ENCODE peak calls at places on chromosomes 13 and 19, in ten cellular contexts. N is testis; C is thoracic aorta; L is cardiac muscle cell; G is Peyer's patch; X is right cardiac atrium; E is heart left ventricle; Q is PC-3; P is CD8-positive, alpha-beta T cell; K is uterus. F is an unnamed sample. For H3K4me1, the result is how much of the 10 kb centered on the place peaks cover.

GRCh38 chr19:50713556-50714236 is 5.9 kb downstream of the SHANK1 start:
- DNase-seq in N (no peak), C (no peak), L (no peak), G (no peak), X (no peak), E (no peak), Q (no peak), P (no peak), K (no peak), F (no peak)

GRCh38 chr19:29259153-29259552 is 46.2 kb upstream of the UQCRFS1 start:
- DNase-seq in N (no peak), C (no peak), L (no peak), G (no peak), X (no peak), E (no peak), Q (no peak), P (no peak), K (no peak), F (no peak)

GRCh38 chr19:50478901-50479715 is 2.5 kb upstream of the GARIN5A start:
- DNase-seq in N (no peak), C (no peak), L (peak), G (no peak), X (peak), E (no peak), Q (peak), P (no peak), K (no peak), F (peak)

GRCh38 chr13:39597828-39598227 is 5.2 kb downstream of the LHFPL6 start:
- DNase-seq in N (no peak), C (no peak), L (no peak), G (no peak), X (no peak), E (no peak), Q (no peak), P (no peak), K (no peak), F (no peak)

GRCh38 chr13:73702419-73703071 is 431.7 kb downstream of the KLF12 start:
- DNase-seq in N (no peak), C (no peak), L (peak), G (no peak), X (no peak), E (no peak), Q (peak), P (peak), K (no peak), F (no peak)

GRCh38 chr19:29525901-29526729 is at the start of gene VSTM2B:
- DNase-seq in N (no peak), C (no peak), L (no peak), G (no peak), X (no peak), E (no peak), Q (no peak), P (no peak), K (no peak), F (no peak)

GRCh38 chr19:917323-918151 is at the start of gene KISS1R:
- DNase-seq in N (no peak), C (no peak), L (peak), G (peak), X (peak), E (no peak), Q (peak), P (peak), K (no peak), F (peak)

GRCh38 chr19:42233106-42233505 is 9.3 kb downstream of the GSK3A start:
- DNase-seq in N (no peak), C (no peak), L (no peak), G (no peak), X (no peak), E (no peak), Q (no peak), P (no peak), K (no peak), F (no peak)

GRCh38 chr19:2721570-2722540 is 683 bp upstream of the DIRAS1 start:
- DNase-seq in N (no peak), C (no peak), L (no peak), G (no peak), X (no peak), E (no peak), Q (no peak), P (no peak), K (no peak), F (no peak)

GRCh38 chr19:5228932-5229777 is 111.5 kb downstream of the PTPRS start:
- DNase-seq in N (peak), C (no peak), L (no peak), G (no peak), X (peak), E (no peak), Q (peak), P (no peak), K (peak), F (no peak)

GRCh38 chr19:8697671-8698432 is 743 bp downstream of the ACTL9 start:
- DNase-seq in N (no peak), C (no peak), L (no peak), G (no peak), X (no peak), E (no peak), Q (no peak), P (no peak), K (no peak), F (no peak)

GRCh38 chr19:40612831-40613668 is 11.9 kb downstream of the LTBP4 start:
- DNase-seq in N (peak), C (no peak), L (peak), G (peak), X (peak), E (no peak), Q (no peak), P (peak), K (no peak), F (no peak)

GRCh38 chr19:29806098-29806866 is 5.5 kb upstream of the CCNE1 start:
- DNase-seq in N (peak), C (no peak), L (peak), G (no peak), X (peak), E (peak), Q (no peak), P (no peak), K (no peak), F (no peak)

GRCh38 chr13:94599877-94600276 is 1.8 kb upstream of the GPR180 start:
- DNase-seq in N (peak), C (no peak), L (no peak), G (no peak), X (no peak), E (no peak), Q (no peak), P (no peak), K (no peak), F (no peak)

GRCh38 chr19:55347442-55348009 is 7.0 kb downstream of the COX6B2 start:
- DNase-seq in N (no peak), C (no peak), L (no peak), G (no peak), X (peak), E (no peak), Q (no peak), P (no peak), K (no peak), F (no peak)

GRCh38 chr19:35790981-35791813 is 15.8 kb downstream of the ARHGAP33 start:
- DNase-seq in N (no peak), C (no peak), L (no peak), G (no peak), X (no peak), E (no peak), Q (no peak), P (no peak), K (no peak), F (peak)

GRCh38 chr19:56261145-56261544 is 11.4 kb upstream of the EDDM13 start:
- DNase-seq in N (no peak), C (no peak), L (no peak), G (no peak), X (no peak), E (no peak), Q (no peak), P (no peak), K (no peak), F (no peak)

GRCh38 chr13:101514695-101515275 is 62.3 kb downstream of the ITGBL1 start:
- DNase-seq in N (peak), C (no peak), L (peak), G (no peak), X (no peak), E (no peak), Q (peak), P (no peak), K (no peak), F (peak)

GRCh38 chr13:113500530-113501265 is 10.2 kb upstream of the DCUN1D2 start:
- DNase-seq in N (no peak), C (no peak), L (no peak), G (no peak), X (no peak), E (peak), Q (no peak), P (no peak), K (no peak), F (no peak)

GRCh38 chr19:45419396-45419795 is 4.3 kb downstream of the ERCC1 start:
- DNase-seq in N (no peak), C (no peak), L (no peak), G (peak), X (no peak), E (no peak), Q (no peak), P (no peak), K (no peak), F (no peak)

GRCh38 chr13:74129500-74130144 is 4.6 kb downstream of the KLF12 start:
- DNase-seq in N (no peak), C (no peak), L (no peak), G (no peak), X (peak), E (no peak), Q (peak), P (peak), K (no peak), F (peak)

GRCh38 chr13:40813662-40814454 is 24.4 kb downstream of the SLC25A15 start:
- DNase-seq in N (no peak), C (no peak), L (peak), G (no peak), X (no peak), E (no peak), Q (peak), P (no peak), K (no peak), F (no peak)

GRCh38 chr13:104809483-104809882 is 1726.0 kb downstream of the EFNB2 start:
- DNase-seq in N (no peak), C (no peak), L (no peak), G (no peak), X (no peak), E (no peak), Q (no peak), P (no peak), K (no peak), F (no peak)

GRCh38 chr19:4559569-4559968 is at the start of gene SEMA6B:
- DNase-seq in N (no peak), C (no peak), L (no peak), G (peak), X (peak), E (peak), Q (no peak), P (no peak), K (no peak), F (no peak)

GRCh38 chr13:75675421-75675820 is 39.3 kb downstream of the LMO7 start:
- DNase-seq in N (no peak), C (no peak), L (no peak), G (no peak), X (no peak), E (no peak), Q (no peak), P (no peak), K (no peak), F (no peak)

DNA sequence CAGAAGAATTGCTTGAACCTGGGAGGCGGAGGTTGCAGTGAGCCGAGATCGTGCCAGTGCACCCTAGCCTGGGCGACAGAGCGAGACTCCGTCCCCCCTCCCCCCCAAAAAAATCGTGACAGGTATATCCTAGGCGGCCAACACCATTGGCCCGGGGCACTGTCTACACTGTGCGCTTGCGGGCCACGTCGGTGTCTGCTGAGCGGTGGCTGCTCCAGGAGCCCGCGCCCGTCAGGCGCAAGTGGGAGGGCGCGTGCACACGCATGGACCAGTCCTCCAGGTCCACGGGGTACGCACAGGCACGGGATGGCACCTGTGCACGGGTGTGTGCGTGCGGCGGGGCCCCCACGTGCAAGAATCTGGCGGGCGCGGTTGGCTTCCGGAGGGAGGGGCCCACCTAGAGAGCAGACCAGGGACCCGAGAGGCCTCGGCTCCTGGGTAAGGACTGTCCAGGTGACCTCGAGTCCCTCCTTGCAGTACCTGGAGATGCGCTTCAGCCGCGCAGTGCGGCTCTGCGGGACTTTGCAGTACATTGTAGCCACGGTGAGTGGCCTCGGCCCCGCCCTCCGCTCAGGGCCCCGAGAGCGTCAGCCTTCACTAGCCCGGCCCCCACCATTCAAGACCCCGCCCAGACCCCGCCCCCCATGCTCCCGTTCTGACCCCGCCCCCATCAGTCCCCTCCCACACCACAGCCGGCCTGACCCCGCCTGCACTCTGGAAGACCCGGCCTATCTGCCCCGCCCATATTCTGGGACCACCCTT is 2.1 kb downstream of the SLC5A5 start:
- DNase-seq in N (peak), C (no peak), L (peak), G (peak), X (peak), E (no peak), Q (peak), P (peak), K (no peak), F (peak)
- H3K4me3 ChIP-seq in N (peak), C (peak), L (peak), G (peak), X (no peak), E (no peak), Q (peak), P (peak), K (no peak), F (peak)

GRCh38 chr19:47112166-47112663 is 1.4 kb downstream of the ZC3H4 start:
- DNase-seq in N (peak), C (no peak), L (peak), G (peak), X (peak), E (peak), Q (peak), P (peak), K (peak), F (peak)
- H3K4me1 ChIP-seq in N (under half), C (under half), L (under half), G (under half), X (under half), E (under half), Q (under half), P (under half), K (under half), F (under half)

GRCh38 chr19:15433519-15434069 is 14.8 kb upstream of the AKAP8L start:
- DNase-seq in N (no peak), C (no peak), L (no peak), G (no peak), X (peak), E (no peak), Q (no peak), P (no peak), K (no peak), F (no peak)
- H3K4me3 ChIP-seq in N (peak), C (peak), L (peak), G (peak), X (peak), E (peak), Q (peak), P (peak), K (peak), F (peak)

DNA sequence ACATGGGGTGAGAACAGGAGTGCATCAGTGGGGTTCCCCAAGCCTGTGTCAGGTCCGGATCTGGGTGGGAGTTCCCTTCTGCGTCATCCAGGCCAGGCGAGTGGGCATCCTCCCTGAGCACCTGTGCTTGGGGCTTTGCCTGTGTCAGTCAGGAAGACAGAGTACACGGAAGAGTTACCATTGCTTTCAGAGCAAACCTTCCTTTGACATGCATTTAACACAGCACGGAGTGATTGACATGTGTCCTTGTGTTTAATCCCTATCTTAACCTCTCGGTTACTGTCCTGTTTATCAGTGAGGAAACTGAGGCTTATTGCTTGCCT is 47.6 kb downstream of the CAPN12 start:
- DNase-seq in N (no peak), C (no peak), L (no peak), G (no peak), X (no peak), E (no peak), Q (no peak), P (no peak), K (no peak), F (no peak)
- H3K4me1 ChIP-seq in N (under half), C (half or more), L (under half), G (half or more), X (half or more), E (half or more), Q (under half), P (under half), K (under half), F (under half)

F was measured in HAP-1.